ENCODE peak calls at places on chromosome 18, in four cellular contexts. K is HCT116, B is HepG2, H is K562. S is an unnamed sample.

GRCh38 chr18:59792353-59792752 is 95.1 kb upstream of the CCBE1 start:
- DNase-seq in H (no peak), B (no peak), K (no peak), S (no peak)

GRCh38 chr18:68220458-68220857 is 494.4 kb downstream of the TMX3 start:
- DNase-seq in H (no peak), B (no peak), K (no peak), S (no peak)

GRCh38 chr18:8367217-8367988 is 241.8 kb upstream of the RAB12 start:
- DNase-seq in K (peak), H (peak), B (no peak), S (peak)

GRCh38 chr18:26405190-26405781 is 143.1 kb downstream of the KCTD1 start:
- DNase-seq in H (no peak), K (peak), B (peak), S (peak)

GRCh38 chr18:49697757-49698595 is 115.4 kb downstream of the ACAA2 start:
- DNase-seq in B (no peak), H (no peak), K (no peak), S (no peak)

GRCh38 chr18:78955066-78955465 is 24.6 kb upstream of the SALL3 start:
- DNase-seq in H (no peak), B (no peak), K (no peak), S (no peak)

GRCh38 chr18:45980229-45980628 is 13.1 kb upstream of the EPG5 start:
- DNase-seq in B (no peak), K (no peak), H (no peak), S (no peak)

GRCh38 chr18:48764452-48764851 is 186.3 kb downstream of the SMAD7 start:
- DNase-seq in H (no peak), K (no peak), B (no peak), S (no peak)

GRCh38 chr18:56085561-56085960 is 497.6 kb upstream of the TCF4 start:
- DNase-seq in H (no peak), K (no peak), B (no peak), S (no peak)

GRCh38 chr18:48409591-48410094 is 460 bp upstream of the ZBTB7C start:
- DNase-seq in H (no peak), B (no peak), K (no peak), S (peak)

GRCh38 chr18:72409923-72410322 is 134.2 kb downstream of the CBLN2 start:
- DNase-seq in H (no peak), K (no peak), B (no peak), S (no peak)

GRCh38 chr18:46079336-46079735 is 7.3 kb upstream of the PSTPIP2 start:
- DNase-seq in H (no peak), K (no peak), B (no peak), S (no peak)

GRCh38 chr18:23689031-23689615 is at the start of gene LAMA3:
- DNase-seq in K (no peak), H (no peak), B (no peak), S (peak)

GRCh38 chr18:72541871-72542690 is 2.1 kb downstream of the CBLN2 start:
- DNase-seq in H (no peak), B (no peak), K (no peak), S (no peak)

GRCh38 chr18:54946149-54946581 is 13.1 kb downstream of the CCDC68 start:
- DNase-seq in H (peak), B (peak), K (peak), S (peak)
- TF ChIP-seq MAX in H (no peak), B (no peak), K (no peak), S (no peak)

DNA sequence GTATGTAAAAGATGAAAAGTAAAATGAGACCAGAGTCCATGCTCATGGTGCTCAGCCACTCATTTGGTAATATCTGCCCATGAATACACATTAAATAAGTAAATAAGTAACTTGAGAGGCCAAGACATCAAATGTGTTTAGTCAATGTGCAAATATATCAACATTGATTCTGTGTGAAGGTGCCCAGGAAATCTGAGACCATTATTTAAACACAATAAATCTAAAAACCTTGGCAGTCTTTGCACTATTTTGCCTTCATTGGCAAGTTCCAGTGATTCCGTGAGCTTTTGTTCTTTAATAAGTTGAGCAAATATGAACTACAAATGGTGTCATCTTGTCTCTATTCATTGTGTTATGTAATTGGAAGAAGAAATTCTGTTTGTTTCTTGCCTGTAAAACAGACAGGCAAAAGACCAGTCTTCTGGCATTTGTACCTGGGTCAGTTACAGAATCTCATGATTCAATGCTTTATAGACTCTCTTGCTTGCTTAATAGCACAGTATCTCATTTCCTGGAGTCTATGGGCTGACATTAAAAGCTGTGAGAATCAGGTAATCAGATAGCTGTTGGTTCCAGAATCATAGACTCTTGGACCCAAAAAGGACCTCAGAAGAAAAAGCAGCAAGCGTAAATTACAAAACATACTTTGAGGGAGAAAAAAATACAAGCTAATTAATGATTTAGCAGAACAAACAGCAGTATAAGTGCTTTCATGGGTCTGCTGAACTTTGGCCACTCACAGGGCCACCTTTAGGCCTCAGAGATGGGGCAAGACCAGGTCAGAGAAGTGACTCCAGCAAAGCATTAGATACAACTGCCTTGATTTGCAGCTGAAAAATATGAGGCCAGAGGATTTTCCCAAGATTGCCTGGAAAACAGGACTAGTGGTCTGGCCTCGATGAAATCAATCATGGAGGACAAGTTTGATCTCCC is 20.0 kb upstream of the SERPINB3 start:
- DNase-seq in K (no peak), H (no peak), B (peak), S (no peak)
- TF ChIP-seq POLR2AphosphoS5 in K (no peak), H (no peak), B (no peak), S (no peak)

GRCh38 chr18:13216092-13216582 is 2.4 kb upstream of the LDLRAD4 start:
- DNase-seq in B (peak), K (peak), H (no peak), S (peak)

GRCh38 chr18:13218376-13219011 is at the start of gene LDLRAD4:
- DNase-seq in B (no peak), K (no peak), H (no peak), S (peak)

GRCh38 chr18:13217971-13218375 is 587 bp upstream of the LDLRAD4 start:
- DNase-seq in B (no peak), H (peak), K (no peak), S (peak)

GRCh38 chr18:13217466-13217961 is 1.0 kb upstream of the LDLRAD4 start:
- DNase-seq in K (no peak), H (peak), B (no peak), S (peak)

DNA sequence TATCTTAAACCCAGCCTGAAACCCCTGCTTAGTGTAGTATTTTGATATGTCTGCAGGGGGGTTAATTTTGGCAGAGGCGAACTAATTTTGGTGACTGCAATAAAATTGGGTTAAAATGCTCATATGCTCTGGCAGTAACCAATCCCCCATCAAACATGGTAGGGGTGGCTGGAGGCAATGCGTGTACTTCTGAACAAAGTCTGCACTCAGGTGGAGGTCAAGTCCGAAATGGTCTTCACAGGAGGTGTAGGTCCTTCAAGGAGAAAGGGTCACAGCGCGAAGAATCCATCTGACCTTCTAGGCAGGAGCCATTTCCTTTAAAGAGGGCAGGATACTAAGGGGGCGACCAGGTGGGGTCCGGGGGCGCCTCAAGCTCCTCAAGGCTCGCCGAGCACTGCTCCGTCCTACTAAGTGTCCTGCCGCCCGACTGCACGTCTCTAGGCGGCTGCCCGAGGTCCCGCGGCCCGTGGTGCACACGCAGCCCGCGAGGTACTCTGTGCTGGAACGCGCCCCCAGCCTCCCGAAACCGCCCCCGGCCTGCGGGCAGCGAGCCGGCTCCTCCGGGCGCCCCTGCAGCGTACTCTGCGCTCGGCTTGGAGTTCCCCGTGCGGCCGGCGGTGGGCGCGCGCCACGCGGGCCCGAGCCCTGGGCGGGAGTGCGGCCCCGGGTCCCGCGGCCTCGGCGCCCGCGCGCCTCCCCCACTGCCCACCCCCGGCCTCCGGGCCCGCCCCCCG is 1.7 kb upstream of the LDLRAD4 start:
- DNase-seq in B (no peak), H (peak), K (no peak), S (peak)
- TF ChIP-seq EZH2 in B (no peak), H (no peak), K (no peak), S (no peak)

GRCh38 chr18:43589611-43590151 is 312.4 kb upstream of the SYT4 start:
- DNase-seq in B (no peak), K (no peak), H (no peak), S (no peak)
- TF ChIP-seq MAX in B (no peak), K (no peak), H (no peak), S (no peak)

DNA sequence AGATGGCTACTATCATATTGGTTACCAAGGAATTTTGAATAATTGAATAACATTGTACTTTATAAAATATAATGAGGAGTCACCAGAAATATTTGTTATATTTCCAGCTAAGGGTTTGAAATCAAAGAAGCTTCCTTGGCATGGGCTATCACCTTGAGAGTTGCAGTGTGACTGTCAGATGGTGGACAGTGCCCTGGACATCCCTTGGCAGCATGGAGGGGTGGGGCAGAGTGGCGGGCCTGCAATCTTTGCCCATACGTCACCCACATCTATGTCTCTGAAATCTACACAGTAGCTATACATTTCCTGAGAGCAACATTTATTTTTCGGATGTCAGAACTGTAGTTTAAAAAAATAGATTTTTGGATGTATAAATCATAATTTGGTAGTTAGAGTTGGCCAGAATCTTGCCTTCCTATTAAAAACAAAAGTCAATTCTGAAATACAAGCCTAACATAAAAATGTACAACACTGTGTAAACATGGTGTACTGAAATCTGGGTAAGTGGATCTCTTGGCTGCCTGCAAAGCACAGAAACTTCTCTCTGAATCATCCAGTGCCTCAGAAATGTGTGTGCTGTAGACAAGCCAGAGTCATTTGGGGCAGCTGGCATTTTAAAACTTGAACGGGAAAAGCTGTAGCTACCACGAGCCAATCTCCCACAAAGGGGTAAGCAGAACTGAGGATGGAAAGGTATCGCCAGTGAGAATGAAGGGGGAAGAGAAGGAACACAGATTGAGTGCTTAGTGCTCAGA is 124.2 kb upstream of the ARHGAP28 start:
- DNase-seq in K (no peak), H (no peak), B (no peak), S (no peak)
- TF ChIP-seq POLR2AphosphoS5 in K (no peak), H (no peak), B (no peak), S (no peak)

GRCh38 chr18:57439617-57439975 is 4.4 kb downstream of the ONECUT2 start:
- DNase-seq in B (no peak), H (no peak), K (no peak), S (no peak)
- TF ChIP-seq EZH2 in B (no peak), H (no peak), K (no peak), S (no peak)

DNA sequence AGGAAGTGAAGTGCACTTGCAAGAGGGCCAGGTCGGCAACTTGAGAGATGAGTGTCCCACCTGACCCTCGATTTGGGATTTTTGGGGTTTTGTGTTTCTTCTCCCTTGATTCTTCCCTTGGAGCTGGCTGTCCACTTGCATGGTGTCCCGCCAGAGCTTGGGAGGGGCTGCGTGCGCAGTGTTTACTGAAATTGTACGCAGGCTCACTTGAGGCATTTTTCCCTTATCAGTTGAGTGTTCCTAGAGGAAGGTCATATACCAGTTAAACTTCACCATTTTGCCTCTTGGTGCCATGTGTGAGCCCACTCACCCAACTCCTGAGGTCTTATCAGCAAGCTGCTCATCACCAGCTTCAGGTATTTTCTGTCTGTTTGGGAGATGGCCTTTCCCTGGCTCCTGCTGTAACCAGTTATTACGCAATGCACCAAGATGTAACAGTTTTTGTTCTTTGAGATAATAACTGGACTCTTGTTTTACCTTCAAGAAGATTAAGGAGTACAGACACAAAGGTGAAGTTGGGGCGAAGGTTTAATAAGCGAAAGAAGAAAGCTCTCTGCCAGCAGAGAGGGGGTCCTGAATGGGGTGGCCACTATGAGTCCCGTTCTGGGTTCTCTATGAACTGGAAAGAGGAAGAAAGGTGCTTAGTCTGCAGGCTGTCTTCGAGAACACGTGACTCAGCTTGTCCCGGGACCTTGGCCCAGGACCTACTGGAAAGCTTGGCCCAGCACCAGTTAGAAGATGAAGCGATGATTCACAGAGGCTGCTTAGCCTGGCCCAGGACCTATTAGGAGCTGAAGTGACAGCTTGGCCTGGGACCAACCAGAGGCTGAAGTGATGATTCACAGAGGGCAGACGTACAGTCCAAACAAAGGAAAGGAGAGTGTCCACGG is 21.5 kb upstream of the TXNL4A start:
- DNase-seq in B (no peak), K (peak), H (no peak), S (peak)
- TF ChIP-seq MAX in B (no peak), K (peak), H (peak), S (no peak)

S was measured in endothelial cell of umbilical vein.